ENCODE peak calls at places on chromosomes 12 and 14, in seven cellular contexts. Z, V, P, D, E, C and F are unnamed samples.

GRCh38 chr12:131934535-131934934 is 5.5 kb downstream of the PUS1 start:
- DNase-seq in Z (no peak), V (no peak), P (no peak), D (no peak), E (no peak), C (no peak), F (no peak)

GRCh38 chr12:47775100-47775911 is 2.3 kb downstream of the SLC48A1 start:
- DNase-seq in Z (no peak), V (peak; percentile 37), P (no peak), D (no peak), E (no peak), C (no peak), F (no peak)

GRCh38 chr12:5063149-5063548 is 19.5 kb downstream of the KCNA5 start:
- DNase-seq in Z (no peak), V (no peak), P (no peak), D (no peak), E (no peak), C (no peak), F (no peak)

GRCh38 chr14:92729632-92730358 is 18.6 kb downstream of the LGMN start:
- DNase-seq in Z (no peak), V (peak; percentile 80), P (no peak), D (no peak), E (no peak), C (peak; percentile 54), F (no peak)

GRCh38 chr14:104895786-104896642 is 28.7 kb upstream of the PLD4 start:
- DNase-seq in Z (no peak), V (no peak), P (no peak), D (no peak), E (peak; percentile 69), C (no peak), F (no peak)

GRCh38 chr12:52975820-52976573 is 27.1 kb downstream of the KRT18 start:
- DNase-seq in Z (peak; percentile 94), V (peak; percentile 40), P (peak; percentile 73), D (no peak), E (no peak), C (no peak), F (no peak)

GRCh38 chr12:60980558-60980957 is 1279.6 kb upstream of the USP15 start:
- DNase-seq in Z (peak; percentile 84), V (no peak), P (no peak), D (no peak), E (no peak), C (no peak), F (no peak)

GRCh38 chr14:60215127-60215444 is 33.9 kb upstream of the PPM1A start:
- DNase-seq in Z (no peak), V (no peak), P (no peak), D (no peak), E (no peak), C (no peak), F (no peak)

GRCh38 chr12:34348064-34348463 is 325.8 kb downstream of the ALG10 start:
- DNase-seq in Z (no peak), V (no peak), P (no peak), D (no peak), E (no peak), C (no peak), F (no peak)
- H3K4me3 ChIP-seq in Z (no peak overlapping the region), V (no peak overlapping the region), P (no peak overlapping the region), D (no peak overlapping the region), E (no peak overlapping the region), C (no peak overlapping the region), F (no peak overlapping the region)

DNA sequence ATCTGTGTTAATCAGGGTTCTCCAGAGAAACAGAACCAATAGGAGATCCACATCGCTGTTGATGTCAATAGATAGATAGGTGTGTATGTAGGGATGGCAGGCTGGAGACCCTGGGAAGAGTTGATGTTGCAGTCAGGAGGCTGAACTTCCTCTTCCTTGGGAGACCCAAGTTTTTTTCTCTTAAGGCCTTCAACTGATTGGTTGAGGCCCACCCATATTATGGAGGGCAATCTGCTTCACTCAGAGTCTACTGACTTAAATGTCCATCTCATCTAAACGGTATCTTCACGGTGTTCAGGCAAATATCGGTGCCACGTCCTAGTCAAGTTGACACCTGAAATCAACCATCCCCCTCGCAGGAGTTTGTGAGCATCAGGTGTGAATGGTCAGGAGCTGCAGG is 63.0 kb downstream of the ETV6 start:
- DNase-seq in Z (no peak), V (no peak), P (no peak), D (no peak), E (no peak), C (no peak), F (no peak)
- H3K4me3 ChIP-seq in Z (no peak overlapping the region), V (no peak overlapping the region), P (no peak overlapping the region), D (no peak overlapping the region), E (no peak overlapping the region), C (no peak overlapping the region), F (no peak overlapping the region)

GRCh38 chr12:19412844-19413243 is 26.4 kb upstream of the AEBP2 start:
- DNase-seq in Z (no peak), V (no peak), P (no peak), D (no peak), E (peak; percentile 50), C (no peak), F (no peak)

GRCh38 chr12:19409376-19409775 is 29.9 kb upstream of the AEBP2 start:
- DNase-seq in Z (peak; percentile 37), V (peak; percentile 57), P (no peak), D (no peak), E (no peak), C (no peak), F (no peak)

GRCh38 chr12:19410211-19410610 is 29.1 kb upstream of the AEBP2 start:
- DNase-seq in Z (peak; percentile 83), V (no peak), P (no peak), D (no peak), E (no peak), C (no peak), F (no peak)

GRCh38 chr12:19410639-19411184 is 28.6 kb upstream of the AEBP2 start:
- DNase-seq in Z (no peak), V (no peak), P (no peak), D (no peak), E (no peak), C (no peak), F (no peak)

DNA sequence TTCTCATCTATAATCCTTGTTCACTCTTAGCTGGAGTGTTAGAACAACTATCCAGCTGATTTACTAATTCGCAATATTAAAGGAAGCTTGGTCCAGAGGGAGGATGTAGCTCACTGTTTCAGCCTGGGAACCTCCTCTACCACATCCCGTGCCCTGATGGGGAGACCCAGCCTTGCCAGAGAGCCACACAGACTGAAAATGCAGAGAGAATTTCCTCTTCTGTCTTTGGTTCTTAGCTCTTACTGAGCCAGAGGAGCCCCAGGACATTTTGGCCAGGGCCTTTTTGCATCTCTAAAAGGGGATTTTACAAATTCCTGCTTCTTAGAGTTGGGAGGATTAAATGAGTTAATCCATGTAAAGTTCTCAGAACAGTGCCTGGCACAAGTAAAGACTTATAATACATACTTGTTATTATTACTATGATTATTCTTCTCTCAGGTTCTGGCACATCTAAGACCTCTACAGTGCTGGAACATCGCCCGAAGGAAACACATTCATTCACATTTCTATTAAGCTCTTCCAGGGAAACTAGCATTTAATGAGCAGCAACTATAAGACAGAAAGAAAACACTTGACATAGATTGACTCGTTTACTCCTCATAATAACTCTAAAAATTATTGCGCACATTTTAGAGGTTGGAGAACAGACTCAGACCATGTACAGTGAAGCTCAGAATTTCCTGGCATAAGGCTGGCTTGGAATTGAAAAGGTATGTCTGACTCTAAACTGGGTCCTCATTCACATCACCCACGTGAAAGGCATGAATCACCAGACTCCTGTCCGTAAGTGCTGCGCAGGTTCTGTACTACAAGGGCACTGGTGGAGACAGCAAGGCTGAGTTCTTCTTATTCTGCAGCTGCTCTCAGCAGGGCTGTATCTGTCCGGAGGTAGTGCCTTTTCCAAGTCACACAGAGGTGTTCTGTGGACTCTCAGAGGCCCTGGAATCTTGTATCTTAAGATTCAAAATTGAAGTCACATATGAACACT is 27.8 kb upstream of the AEBP2 start:
- DNase-seq in Z (peak; percentile 60), V (no peak), P (no peak), D (no peak), E (peak; percentile 28), C (no peak), F (no peak)
- H3K4me3 ChIP-seq in Z (no peak overlapping the region), V (no peak overlapping the region), P (no peak overlapping the region), D (no peak overlapping the region), E (no peak overlapping the region), C (no peak overlapping the region), F (no peak overlapping the region)

GRCh38 chr12:72742560-72742959 is 470.4 kb downstream of the TRHDE start:
- DNase-seq in Z (no peak), V (no peak), P (no peak), D (no peak), E (no peak), C (no peak), F (no peak)

DNA sequence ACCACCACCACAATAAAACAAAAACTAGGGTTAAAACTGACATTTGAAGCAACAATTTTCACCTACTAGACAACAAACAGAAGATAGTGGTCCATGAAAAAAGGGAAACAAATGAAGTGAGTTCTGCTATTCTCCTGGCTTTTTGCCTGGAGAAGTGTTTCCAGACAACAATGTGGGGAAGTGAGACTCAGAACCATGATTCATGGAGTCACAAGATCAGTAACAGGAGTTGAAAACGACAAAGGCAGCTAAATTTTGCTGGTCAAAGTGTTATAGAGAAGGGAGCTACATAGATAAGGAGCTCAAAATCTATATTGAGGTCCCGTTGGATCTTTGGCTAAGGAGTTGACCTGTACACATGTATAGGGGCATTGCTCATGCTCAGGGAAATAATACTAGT is 475.3 kb downstream of the TRHDE start:
- DNase-seq in Z (no peak), V (peak; percentile 28), P (no peak), D (no peak), E (no peak), C (no peak), F (no peak)
- H3K4me3 ChIP-seq in Z (no peak overlapping the region), V (no peak overlapping the region), P (no peak overlapping the region), D (no peak overlapping the region), E (no peak overlapping the region), C (no peak overlapping the region), F (no peak overlapping the region)

GRCh38 chr12:108637222-108637621 is 3.5 kb upstream of the SELPLG start:
- DNase-seq in Z (no peak), V (no peak), P (no peak), D (no peak), E (peak; percentile 24), C (no peak), F (no peak)

GRCh38 chr12:108635997-108636808 is 2.5 kb upstream of the SELPLG start:
- DNase-seq in Z (no peak), V (no peak), P (no peak), D (no peak), E (peak; percentile 49), C (no peak), F (no peak)

GRCh38 chr12:108638141-108638823 is 4.6 kb upstream of the SELPLG start:
- DNase-seq in Z (no peak), V (no peak), P (no peak), D (no peak), E (peak; percentile 81), C (no peak), F (no peak)

GRCh38 chr12:108638997-108639822 is 5.5 kb upstream of the SELPLG start:
- DNase-seq in Z (no peak), V (no peak), P (no peak), D (no peak), E (no peak), C (no peak), F (no peak)

DNA sequence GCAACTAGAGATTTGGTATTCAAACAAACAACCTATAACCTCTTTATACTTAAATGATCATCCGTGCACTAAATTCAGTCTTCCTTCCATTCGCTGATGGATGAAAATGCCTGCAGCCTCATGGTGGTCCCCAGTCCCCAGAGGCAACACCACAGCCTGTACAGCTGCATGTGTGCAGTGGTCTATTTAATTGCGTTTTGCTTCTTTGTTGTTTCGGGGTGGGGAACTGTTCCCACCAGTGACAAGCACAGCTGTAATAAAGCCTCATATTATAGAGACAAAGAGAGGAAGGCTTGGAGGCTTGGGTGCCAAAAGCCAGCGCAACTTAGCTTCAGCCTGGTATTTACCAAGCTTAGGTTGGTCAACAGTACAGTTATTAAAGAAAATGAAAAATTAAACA is 3.9 kb upstream of the SELPLG start:
- DNase-seq in Z (no peak), V (no peak), P (no peak), D (no peak), E (no peak), C (no peak), F (no peak)
- H3K4me3 ChIP-seq in Z (no peak overlapping the region), V (no peak overlapping the region), P (no peak overlapping the region), D (no peak overlapping the region), E (no peak overlapping the region), C (no peak overlapping the region), F (no peak overlapping the region)